ENCODE peak calls at places on chromosome 17, in six cellular contexts. A is stimulated activated CD8-positive, alpha-beta memory T cell treated with anti-CD3 and anti-CD28 coated beads, Interleukin-7, amount 100 ng/mL, for 4 hours; Z is NCI-H510A; Y is activated CD8-positive, alpha-beta memory T cell treated with anti-CD3 and anti-CD28 coated beads for 24 hours; E is naive thymus-derived CD4-positive, alpha-beta T cell; M is SW480. I is an unnamed sample.

GRCh38 chr17:38871247-38871991 is 1.6 kb downstream of the LASP1 start:
- DNase-seq in A (peak; percentile 70), Z (peak; percentile 37), Y (peak; percentile 85), E (peak; percentile 59), M (peak; percentile 91), I (no peak)

GRCh38 chr17:59404471-59404870 is 73.0 kb downstream of the YPEL2 start:
- DNase-seq in A (no peak), Z (no peak), Y (no peak), E (no peak), M (no peak), I (no peak)

GRCh38 chr17:14664511-14664910 is 363.6 kb downstream of the HS3ST3B1 start:
- DNase-seq in A (no peak), Z (no peak), Y (no peak), E (no peak), M (no peak), I (no peak)

GRCh38 chr17:16027708-16028584 is 28.3 kb downstream of the TTC19 start:
- DNase-seq in A (peak; percentile 28), Z (no peak), Y (peak; percentile 66), E (no peak), M (peak; percentile 82), I (no peak)

GRCh38 chr17:56723471-56723870 is 110.2 kb downstream of the C17orf67 start:
- DNase-seq in A (no peak), Z (no peak), Y (no peak), E (no peak), M (no peak), I (no peak)

GRCh38 chr17:49151996-49152395 is 19.4 kb downstream of the B4GALNT2 start:
- DNase-seq in A (no peak), Z (no peak), Y (no peak), E (no peak), M (no peak), I (no peak)

GRCh38 chr17:72421128-72422092 is 300.6 kb downstream of the SOX9 start:
- DNase-seq in A (no peak), Z (no peak), Y (no peak), E (no peak), M (peak; percentile 100), I (no peak)

GRCh38 chr17:81267390-81268067 is 27.6 kb downstream of the SLC38A10 start:
- DNase-seq in A (no peak), Z (no peak), Y (no peak), E (no peak), M (no peak), I (no peak)

GRCh38 chr17:69525920-69526841 is 111.7 kb downstream of the MAP2K6 start:
- DNase-seq in A (no peak), Z (no peak), Y (no peak), E (peak; percentile 9), M (peak; percentile 58), I (no peak)

GRCh38 chr17:45432405-45433113 is at the start of gene ARHGAP27:
- DNase-seq in A (peak; percentile 18), Z (peak; percentile 31), Y (peak; percentile 64), E (no peak), M (peak; percentile 67), I (no peak)

GRCh38 chr17:77963441-77963840 is 4.9 kb downstream of the TNRC6C start:
- DNase-seq in A (no peak), Z (peak; percentile 47), Y (no peak), E (peak; percentile 85), M (peak; percentile 64), I (no peak)

GRCh38 chr17:72171703-72172670 is 51.2 kb downstream of the SOX9 start:
- DNase-seq in A (no peak), Z (no peak), Y (no peak), E (no peak), M (no peak), I (no peak)

GRCh38 chr17:1645207-1646171 is at the start of gene SCARF1:
- DNase-seq in A (no peak), Z (no peak), Y (no peak), E (no peak), M (no peak), I (peak; percentile 85)

I was measured in vagina.